ENCODE peak calls at places on chromosomes 5 and 9, in six cellular contexts. D is sigmoid colon, S is A549, L is SK-N-SH, N is stomach, T is GM12878. W is an unnamed sample.

GRCh38 chr5:1884638-1885475 is 2.1 kb upstream of the IRX4 start:
- DNase-seq in N (no peak), S (no peak), T (no peak), L (no peak), D (no peak), W (no peak)

GRCh38 chr9:108443741-108444140 is 412.0 kb downstream of the ACTL7B start:
- DNase-seq in D (no peak), S (no peak), N (no peak), L (no peak), T (no peak), W (no peak)

GRCh38 chr5:174876-175465 is 16.3 kb upstream of the LRRC14B start:
- DNase-seq in L (no peak), T (no peak), D (peak), N (no peak), S (no peak), W (peak)

GRCh38 chr5:88063813-88064212 is 204.8 kb downstream of the TMEM161B start:
- DNase-seq in N (no peak), D (no peak), T (no peak), L (no peak), S (no peak), W (no peak)

GRCh38 chr9:94586814-94587213 is 6.8 kb downstream of the FBP2 start:
- DNase-seq in N (no peak), T (no peak), L (no peak), D (no peak), S (no peak), W (no peak)

GRCh38 chr5:123344819-123345426 is 78.3 kb downstream of the CEP120 start:
- DNase-seq in S (peak), D (no peak), N (no peak), L (peak), T (no peak), W (no peak)

GRCh38 chr5:142486020-142486419 is 161.2 kb upstream of the SPRY4 start:
- DNase-seq in S (no peak), D (no peak), T (no peak), L (no peak), N (no peak), W (no peak)

GRCh38 chr5:125453011-125453410 is 706.6 kb upstream of the ZNF608 start:
- DNase-seq in S (no peak), N (no peak), T (no peak), D (no peak), L (no peak), W (no peak)

GRCh38 chr5:33929925-33930690 is 6.1 kb upstream of the RXFP3 start:
- DNase-seq in N (no peak), D (no peak), T (peak), L (no peak), S (no peak), W (no peak)

GRCh38 chr9:36716496-36716895 is 143.8 kb downstream of the MELK start:
- DNase-seq in D (no peak), L (no peak), S (no peak), N (no peak), T (no peak), W (no peak)

GRCh38 chr9:106755727-106756126 is 107.2 kb upstream of the ZNF462 start:
- DNase-seq in D (no peak), T (no peak), N (peak), L (no peak), S (no peak), W (peak)

GRCh38 chr9:133194597-133194996 is 14.5 kb downstream of the OBP2B start:
- DNase-seq in T (no peak), L (no peak), S (no peak), N (no peak), D (no peak), W (no peak)

GRCh38 chr5:31096238-31096865 is 97.1 kb upstream of the CDH6 start:
- DNase-seq in L (no peak), N (no peak), S (no peak), D (no peak), T (no peak), W (no peak)

GRCh38 chr5:177528631-177529030 is 11.9 kb upstream of the DDX41 start:
- DNase-seq in S (no peak), N (no peak), T (no peak), D (peak), L (no peak), W (no peak)

GRCh38 chr5:126027149-126027548 is 396.1 kb upstream of the GRAMD2B start:
- DNase-seq in S (no peak), T (no peak), N (no peak), L (no peak), D (no peak), W (peak)

GRCh38 chr9:121972501-121972981 is 120.6 kb downstream of the TTLL11 start:
- DNase-seq in T (peak), L (no peak), S (no peak), N (peak), D (no peak), W (peak)

GRCh38 chr5:54520438-54520846 is 2.9 kb downstream of the SNX18 start:
- DNase-seq in N (peak), L (no peak), S (no peak), T (no peak), D (no peak), W (peak)

GRCh38 chr5:179138568-179138925 is 78.4 kb downstream of the ZNF354C start:
- DNase-seq in T (no peak), D (no peak), S (no peak), L (no peak), N (no peak), W (peak)

GRCh38 chr9:133262226-133262625 is 12.8 kb downstream of the ABO start:
- DNase-seq in L (no peak), S (no peak), T (no peak), D (no peak), N (no peak), W (no peak)

GRCh38 chr5:72347801-72348305 is 27.7 kb downstream of the PTCD2 start:
- DNase-seq in T (no peak), L (no peak), N (no peak), D (no peak), S (peak), W (no peak)

GRCh38 chr5:178583279-178583678 is 6.9 kb downstream of the COL23A1 start:
- DNase-seq in T (no peak), L (no peak), D (no peak), S (no peak), N (no peak), W (no peak)

GRCh38 chr9:4828776-4829175 is 36.0 kb downstream of the RCL1 start:
- DNase-seq in S (no peak), T (no peak), N (no peak), D (no peak), L (no peak), W (no peak)

GRCh38 chr5:107869459-107870115 is 198.8 kb upstream of the EFNA5 start:
- DNase-seq in D (no peak), L (no peak), N (no peak), S (peak), T (no peak), W (no peak)

GRCh38 chr5:67699560-67699959 is 503.0 kb upstream of the CD180 start:
- DNase-seq in N (no peak), T (no peak), S (no peak), L (no peak), D (no peak), W (no peak)

GRCh38 chr9:120152295-120152694 is 427.7 kb downstream of the CDK5RAP2 start:
- DNase-seq in D (no peak), N (no peak), S (no peak), T (no peak), L (peak), W (no peak)

GRCh38 chr9:133733421-133734250 is 4.5 kb downstream of the SARDH start:
- DNase-seq in L (peak), D (peak), N (peak), S (no peak), T (no peak), W (no peak)

GRCh38 chr5:74641014-74641777 is 668 bp upstream of the ENC1 start:
- DNase-seq in N (peak), D (peak), T (no peak), S (peak), L (peak), W (peak)

GRCh38 chr5:55146543-55147151 is 13.3 kb upstream of the GPX8 start:
- DNase-seq in D (peak), N (peak), T (peak), L (peak), S (peak), W (peak)

GRCh38 chr9:6229186-6229585 is 13.6 kb downstream of the IL33 start:
- DNase-seq in T (no peak), S (no peak), D (no peak), N (no peak), L (no peak), W (no peak)

GRCh38 chr5:168892618-168893017 is 313.4 kb upstream of the PANK3 start:
- DNase-seq in N (no peak), D (no peak), T (no peak), L (no peak), S (no peak), W (no peak)

GRCh38 chr9:111598730-111599091 is 736 bp downstream of the PTGR1 start:
- DNase-seq in N (peak), D (peak), L (no peak), S (no peak), T (no peak), W (no peak)

GRCh38 chr9:86978986-86979385 is 31.7 kb upstream of the GAS1 start:
- DNase-seq in D (no peak), S (no peak), N (no peak), L (no peak), T (no peak), W (no peak)

GRCh38 chr5:74412064-74412463 is 228.5 kb downstream of the ENC1 start:
- DNase-seq in S (no peak), T (no peak), N (no peak), D (no peak), L (no peak), W (no peak)

GRCh38 chr5:68303038-68303738 is 87.6 kb downstream of the PIK3R1 start:
- DNase-seq in D (no peak), N (no peak), S (no peak), T (peak), L (peak), W (no peak)

GRCh38 chr5:177099422-177100093 is 12.8 kb downstream of the FGFR4 start:
- DNase-seq in D (no peak), L (no peak), T (no peak), N (no peak), S (no peak), W (no peak)

GRCh38 chr5:136005371-136005770 is 23.4 kb upstream of the TGFBI start:
- DNase-seq in S (no peak), T (no peak), D (no peak), L (no peak), N (no peak), W (peak)

GRCh38 chr9:117665601-117666377 is 38.4 kb upstream of the TLR4 start:
- DNase-seq in S (no peak), D (no peak), N (no peak), L (no peak), T (no peak), W (no peak)

GRCh38 chr9:19488721-19489120 is 79.9 kb downstream of the ACER2 start:
- DNase-seq in L (no peak), T (no peak), D (no peak), N (no peak), S (no peak), W (no peak)

DNA sequence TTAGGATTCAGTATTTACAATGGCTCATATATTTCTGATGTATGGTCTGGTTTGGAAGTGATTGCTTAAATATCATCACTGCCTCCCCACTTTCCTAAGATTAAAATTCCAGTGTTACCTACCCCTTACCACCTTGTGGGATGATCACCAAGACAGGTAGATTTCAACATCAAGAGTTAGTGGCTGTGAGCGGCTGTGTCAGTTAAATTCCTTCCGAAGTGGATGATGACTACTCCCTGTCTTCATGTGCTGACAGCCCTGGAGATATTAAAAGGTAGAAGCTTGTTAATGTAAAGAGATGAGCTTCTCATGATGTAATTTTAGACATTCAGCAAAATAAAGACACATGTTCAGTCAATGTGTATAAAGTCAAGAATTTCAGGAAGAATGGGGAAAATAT is 4.2 kb downstream of the ITGA2 start:
- DNase-seq in S (no peak), D (no peak), T (no peak), L (no peak), N (no peak), W (no peak)
- H3K4me3 ChIP-seq in S (no peak), D (no peak), T (no peak), L (no peak), N (no peak), W (no peak)

DNA sequence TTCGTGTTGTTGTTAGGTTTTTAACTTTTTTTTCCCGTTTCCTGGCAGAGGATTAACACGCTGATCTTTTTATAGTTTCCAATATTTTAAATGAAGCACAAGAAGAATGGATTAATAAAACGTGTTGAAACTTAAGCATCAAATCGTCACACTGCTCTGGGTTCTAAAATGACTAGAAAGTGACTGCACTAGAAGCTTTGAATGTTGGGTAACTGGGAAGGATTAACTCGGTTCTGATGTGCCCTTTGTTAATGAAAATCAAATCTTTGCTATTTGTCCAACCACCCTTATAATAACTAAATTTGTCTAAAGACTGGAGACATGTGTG is 102.2 kb downstream of the ARRDC3 start:
- DNase-seq in S (no peak), D (no peak), T (no peak), N (no peak), L (no peak), W (no peak)
- TF ChIP-seq EP300 in S (no peak), D (no peak), T (no peak), N (no peak), L (no peak), W (no peak)

GRCh38 chr5:173055722-173055982 is 500 bp upstream of the CREBRF start:
- DNase-seq in S (peak), T (no peak), L (peak), D (no peak), N (no peak), W (no peak)

GRCh38 chr5:173050791-173051190 is 5.4 kb upstream of the CREBRF start:
- DNase-seq in D (no peak), S (no peak), T (no peak), L (no peak), N (no peak), W (no peak)

GRCh38 chr5:173055042-173055721 is 970 bp upstream of the CREBRF start:
- DNase-seq in N (no peak), S (no peak), T (no peak), D (no peak), L (no peak), W (no peak)

GRCh38 chr5:173053041-173053440 is 3.1 kb upstream of the CREBRF start:
- DNase-seq in L (no peak), S (no peak), N (no peak), D (no peak), T (no peak), W (no peak)

DNA sequence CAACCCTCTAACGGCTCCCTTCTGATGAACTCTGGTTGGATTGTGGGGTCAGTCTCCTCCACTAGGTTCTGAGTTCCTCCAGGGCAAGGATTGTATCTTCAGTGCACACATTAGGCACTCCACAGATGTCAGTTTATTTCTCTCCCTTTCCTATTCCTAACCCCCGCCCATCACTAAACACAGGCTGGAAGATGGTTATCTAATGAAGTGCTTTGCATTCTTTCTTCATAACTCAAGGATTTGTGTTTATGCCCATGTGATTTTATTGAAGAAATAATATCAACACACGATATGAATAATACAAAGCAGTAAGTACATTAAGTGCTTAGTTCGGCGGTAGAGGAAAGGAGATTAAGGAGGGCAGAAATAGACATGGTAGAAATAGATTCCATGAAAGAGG is 4.4 kb upstream of the CREBRF start:
- DNase-seq in T (no peak), L (no peak), N (no peak), S (no peak), D (no peak), W (no peak)
- TF ChIP-seq CTCF in T (no peak), L (no peak), N (no peak), S (no peak), D (no peak), W (no peak)

DNA sequence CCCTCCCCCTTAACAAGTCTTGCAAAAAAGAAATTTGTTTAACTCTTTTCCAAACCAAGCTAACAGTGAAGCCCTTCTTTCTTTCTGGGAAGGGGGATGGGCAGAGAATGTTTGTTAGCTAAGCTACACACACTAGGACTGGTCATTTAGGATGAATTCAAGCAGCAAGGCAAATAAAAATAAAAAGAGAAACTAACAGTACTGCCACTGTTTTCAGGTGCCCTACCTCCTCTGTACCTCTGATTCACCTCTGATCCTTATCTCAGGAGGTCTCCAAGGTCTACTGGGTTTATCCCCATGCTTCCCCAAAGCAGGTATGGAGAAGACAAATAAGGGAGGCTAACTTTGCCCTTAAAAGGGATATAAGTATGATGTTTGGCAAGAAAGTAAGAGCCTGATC is 52.9 kb downstream of the ELL2 start:
- DNase-seq in D (no peak), N (no peak), T (no peak), S (no peak), L (no peak), W (no peak)
- H3K4me3 ChIP-seq in D (no peak), N (no peak), T (no peak), S (no peak), L (no peak), W (no peak)

GRCh38 chr5:39905356-39905755 is 480.6 kb upstream of the DAB2 start:
- DNase-seq in D (no peak), L (no peak), S (no peak), N (no peak), T (no peak), W (no peak)
- TF ChIP-seq EP300 in D (no peak), L (no peak), S (no peak), N (no peak), T (no peak), W (no peak)

W was measured in upper lobe of left lung.